ENCODE peak calls at places on chromosomes 6 and 20, in eight cellular contexts. S, Y, U, I, H, G, R and M are unnamed samples. For H3K9me3, the result is how much of the 10 kb centered on the place peaks cover.

GRCh38 chr6:170516783-170517616 is 36.1 kb downstream of the PSMB1 start:
- DNase-seq in G (peak), I (no peak), H (no peak), Y (peak), U (peak), S (no peak), R (peak), M (peak)

GRCh38 chr20:8851446-8851845 is 217.4 kb upstream of the PLCB4 start:
- DNase-seq in R (no peak), H (no peak), S (no peak), Y (no peak), U (no peak), G (no peak), I (no peak), M (no peak)

GRCh38 chr6:25706314-25707014 is 48.1 kb upstream of the SLC17A4 start:
- DNase-seq in S (peak), U (no peak), H (no peak), I (no peak), R (no peak), G (no peak), Y (no peak), M (no peak)

GRCh38 chr6:151627689-151628444 is 134.1 kb downstream of the CCDC170 start:
- DNase-seq in U (no peak), I (no peak), G (no peak), R (no peak), Y (no peak), S (no peak), H (no peak), M (no peak)

GRCh38 chr20:36606171-36607116 is 865 bp downstream of the RAB5IF start:
- DNase-seq in S (no peak), H (no peak), I (no peak), Y (no peak), G (no peak), U (no peak), R (peak), M (peak)

GRCh38 chr6:154995241-154996162 is at the start of gene TIAM2:
- DNase-seq in Y (no peak), H (no peak), R (no peak), I (no peak), G (no peak), S (peak), U (peak), M (peak)

GRCh38 chr6:52596371-52597028 is 19.6 kb upstream of the TRAM2 start:
- DNase-seq in R (no peak), S (no peak), G (no peak), I (no peak), Y (no peak), H (no peak), U (no peak), M (no peak)

GRCh38 chr20:17652411-17652810 is 29.6 kb downstream of the RRBP1 start:
- DNase-seq in U (no peak), G (no peak), Y (no peak), I (no peak), H (peak), S (no peak), R (no peak), M (no peak)

GRCh38 chr20:36209921-36210320 is 26.4 kb upstream of the AAR2 start:
- DNase-seq in I (no peak), Y (no peak), S (no peak), U (no peak), R (no peak), G (no peak), H (no peak), M (no peak)

GRCh38 chr6:116877743-116878142 is 701 bp downstream of the RFX6 start:
- DNase-seq in G (no peak), R (no peak), H (no peak), U (peak), I (no peak), Y (no peak), S (no peak), M (no peak)

GRCh38 chr6:72552938-72553337 is 68.9 kb upstream of the KCNQ5 start:
- DNase-seq in Y (no peak), S (no peak), G (no peak), H (no peak), R (no peak), U (no peak), I (no peak), M (no peak)

GRCh38 chr20:41538810-41539596 is 79.2 kb downstream of the CHD6 start:
- DNase-seq in I (no peak), R (no peak), H (no peak), U (no peak), S (no peak), Y (no peak), G (no peak), M (no peak)

GRCh38 chr6:39189915-39190544 is 39.2 kb downstream of the KCNK5 start:
- DNase-seq in U (peak), I (no peak), S (no peak), R (no peak), H (no peak), G (no peak), Y (no peak), M (no peak)

GRCh38 chr6:116461563-116462507 is 660 bp downstream of the CALHM6 start:
- DNase-seq in Y (peak), U (peak), I (peak), S (peak), R (peak), G (no peak), H (peak), M (peak)

GRCh38 chr6:33277663-33278391 is 904 bp downstream of the B3GALT4 start:
- DNase-seq in R (peak), U (peak), S (peak), G (no peak), I (no peak), Y (peak), H (peak), M (no peak)

GRCh38 chr6:134090591-134090990 is 38.2 kb upstream of the SLC2A12 start:
- DNase-seq in I (no peak), G (no peak), Y (no peak), U (no peak), R (no peak), H (no peak), S (no peak), M (no peak)

GRCh38 chr6:52554684-52555280 is 22.1 kb downstream of the TRAM2 start:
- DNase-seq in U (no peak), R (no peak), I (no peak), S (no peak), H (no peak), G (no peak), Y (no peak), M (no peak)

GRCh38 chr20:62707981-62708521 is 585 bp upstream of the NTSR1 start:
- DNase-seq in R (no peak), Y (no peak), S (peak), I (no peak), H (no peak), U (peak), G (no peak), M (no peak)

GRCh38 chr6:127083231-127084015 is 35.0 kb upstream of the RSPO3 start:
- DNase-seq in U (no peak), H (no peak), R (no peak), I (no peak), S (no peak), Y (no peak), G (no peak), M (no peak)

GRCh38 chr20:46568570-46569129 is 18.2 kb upstream of the OCSTAMP start:
- DNase-seq in R (no peak), H (peak), I (no peak), Y (no peak), U (no peak), S (peak), G (no peak), M (peak)

GRCh38 chr6:30985490-30985889 is 2.0 kb downstream of the MUC21 start:
- DNase-seq in Y (no peak), G (no peak), U (no peak), S (no peak), I (no peak), H (no peak), R (no peak), M (no peak)

GRCh38 chr6:107386340-107386739 is 73.0 kb downstream of the PDSS2 start:
- DNase-seq in H (no peak), Y (no peak), S (no peak), G (no peak), I (no peak), U (no peak), R (no peak), M (no peak)

GRCh38 chr6:113936093-113936934 is 34.6 kb downstream of the HDAC2 start:
- DNase-seq in G (no peak), I (no peak), U (no peak), R (peak), H (peak), Y (peak), S (peak), M (no peak)

GRCh38 chr6:123994891-123995635 is 191.4 kb downstream of the NKAIN2 start:
- DNase-seq in G (no peak), R (no peak), I (no peak), Y (no peak), H (no peak), U (no peak), S (no peak), M (no peak)

GRCh38 chr20:63363013-63363957 is 2.1 kb upstream of the CHRNA4 start:
- DNase-seq in H (peak), Y (no peak), S (peak), U (no peak), G (no peak), I (no peak), R (no peak), M (no peak)

GRCh38 chr6:50689210-50689609 is 24.1 kb upstream of the TFAP2D start:
- DNase-seq in H (no peak), U (no peak), Y (no peak), G (no peak), I (no peak), S (no peak), R (no peak), M (no peak)

GRCh38 chr6:54800201-54800600 is 46.4 kb upstream of the FAM83B start:
- DNase-seq in U (no peak), R (no peak), H (no peak), G (no peak), Y (no peak), S (no peak), I (no peak), M (no peak)

GRCh38 chr6:34922177-34922663 is 33.2 kb downstream of the ANKS1A start:
- DNase-seq in R (no peak), G (no peak), S (no peak), Y (no peak), U (no peak), H (no peak), I (no peak), M (no peak)

GRCh38 chr6:115945306-115945705 is 115.4 kb downstream of the FRK start:
- DNase-seq in Y (no peak), H (no peak), S (no peak), R (no peak), I (no peak), U (no peak), G (no peak), M (no peak)

GRCh38 chr6:26659042-26659359 is 545 bp downstream of the ZNF322 start:
- DNase-seq in G (no peak), H (no peak), R (peak), S (no peak), Y (no peak), I (no peak), U (no peak), M (no peak)

DNA sequence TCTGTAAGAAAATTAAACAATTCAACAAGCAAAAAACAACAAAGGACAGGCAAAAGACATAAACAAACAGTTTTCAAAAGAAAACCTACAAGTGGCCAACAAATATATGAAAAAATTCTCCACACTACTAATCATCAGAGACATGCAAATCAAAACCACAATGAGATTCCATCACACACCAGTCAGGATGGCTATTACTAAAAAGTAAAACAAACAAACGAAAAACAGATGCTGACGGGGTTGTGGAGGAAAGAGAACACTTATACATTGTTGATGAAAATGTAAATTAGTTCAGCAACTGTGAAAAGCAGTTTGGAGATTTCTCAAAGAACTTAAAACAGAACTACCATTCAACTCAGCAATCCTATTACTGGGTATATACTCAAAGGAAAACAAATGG is 537.6 kb downstream of the HDGFL1 start:
- DNase-seq in G (no peak), S (no peak), U (no peak), H (no peak), I (no peak), Y (no peak), R (no peak), M (no peak)
- H3K9me3 ChIP-seq in G (under half), S (under half), U (under half), H (under half), I (under half), Y (under half), R (under half), M (under half)

GRCh38 chr6:162940426-162940825 is 212.7 kb downstream of the PACRG start:
- DNase-seq in U (no peak), G (no peak), S (no peak), Y (no peak), R (no peak), H (no peak), I (no peak), M (no peak)

GRCh38 chr6:162942860-162943259 is 215.1 kb downstream of the PACRG start:
- DNase-seq in R (no peak), G (no peak), S (no peak), U (no peak), H (no peak), I (no peak), Y (no peak), M (no peak)

GRCh38 chr6:162943369-162943768 is 215.6 kb downstream of the PACRG start:
- DNase-seq in H (no peak), S (no peak), Y (no peak), R (no peak), U (no peak), I (no peak), G (no peak), M (no peak)

DNA sequence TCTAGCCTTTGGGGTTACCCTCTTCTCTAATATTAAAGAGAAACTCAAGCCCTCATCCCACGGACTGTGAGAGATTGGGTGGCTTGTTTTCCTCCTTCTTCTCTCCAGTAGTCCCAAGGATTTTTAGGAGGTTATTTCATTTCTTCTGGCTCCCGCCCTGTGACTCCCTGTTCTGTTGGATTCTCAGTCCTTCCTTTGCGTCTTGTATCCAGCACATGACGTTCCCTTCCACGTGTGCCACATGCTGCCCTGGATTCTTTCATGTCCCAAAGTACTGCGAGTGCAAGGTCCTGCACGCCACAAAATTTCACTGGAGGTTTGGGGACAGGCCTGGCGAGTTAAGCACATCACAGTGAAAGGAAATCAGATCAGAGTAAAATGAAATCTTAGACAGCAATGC is 213.4 kb downstream of the PACRG start:
- DNase-seq in R (no peak), S (no peak), G (no peak), Y (no peak), I (no peak), U (no peak), H (no peak), M (no peak)
- H3K9me3 ChIP-seq in R (under half), S (under half), G (under half), Y (under half), I (under half), U (under half), H (under half), M (under half)

DNA sequence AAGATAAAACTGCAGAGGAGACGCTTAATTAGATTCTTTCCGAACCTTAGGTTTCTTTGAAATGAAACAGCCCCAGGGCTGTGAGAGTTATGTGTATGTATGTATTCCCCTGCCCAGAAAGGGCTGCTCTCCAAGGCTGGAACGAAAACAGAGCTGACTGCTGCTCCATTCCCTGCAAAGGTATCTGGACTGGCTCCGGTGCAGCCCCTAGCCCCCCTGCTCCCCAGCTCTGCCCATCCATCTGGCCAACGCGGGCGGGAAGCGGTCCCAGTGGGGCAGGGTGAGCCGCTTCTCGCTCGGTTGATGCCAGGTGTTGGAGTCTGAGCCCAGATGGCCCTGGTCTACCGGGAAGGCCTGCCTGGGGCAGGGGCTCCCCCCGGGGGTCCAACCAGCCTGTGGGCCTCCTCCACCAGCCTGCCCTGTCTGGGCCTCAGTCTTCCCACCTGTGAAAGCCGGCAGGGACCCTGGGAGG is 46.6 kb upstream of the STX16 start:
- DNase-seq in S (no peak), I (no peak), U (no peak), Y (no peak), H (peak), G (no peak), R (no peak), M (no peak)
- H3K9me3 ChIP-seq in S (under half), I (under half), U (under half), Y (under half), H (under half), G (under half), R (under half), M (under half)

GRCh38 chr6:3086282-3086946 is 18.1 kb downstream of the RIPK1 start:
- DNase-seq in S (no peak), Y (no peak), R (no peak), G (no peak), H (no peak), U (no peak), I (no peak), M (no peak)
- H3K9me3 ChIP-seq in S (under half), Y (under half), R (under half), G (under half), H (under half), U (half or more), I (under half), M (under half)

GRCh38 chr20:709421-709820 is 33.8 kb upstream of the SCRT2 start:
- DNase-seq in I (no peak), H (peak), U (peak), G (no peak), Y (no peak), S (peak), R (no peak), M (peak)
- H3K9me3 ChIP-seq in I (under half), H (under half), U (under half), G (under half), Y (under half), S (under half), R (under half), M (under half)

DNA sequence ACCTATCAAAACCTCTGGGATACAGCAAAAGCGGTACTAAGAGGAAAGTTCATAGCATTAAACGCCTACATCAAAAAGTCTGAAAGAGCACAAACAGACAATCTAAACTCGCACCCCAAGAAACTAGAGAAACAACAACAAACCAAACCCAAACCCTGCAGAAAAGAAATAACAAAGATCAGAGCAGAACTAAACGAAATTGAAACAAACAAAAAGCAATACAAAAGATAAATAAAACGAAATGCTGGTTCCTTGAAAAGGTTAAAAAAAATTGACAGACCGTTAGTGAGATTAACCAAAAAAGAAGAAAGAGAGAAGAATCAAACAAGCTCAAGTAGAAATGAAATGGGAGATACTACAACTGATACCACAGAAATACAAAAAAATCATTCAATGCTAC is 302.3 kb downstream of the RNGTT start:
- DNase-seq in Y (no peak), I (no peak), R (no peak), S (no peak), H (no peak), G (no peak), U (no peak), M (no peak)
- H3K9me3 ChIP-seq in Y (under half), I (under half), R (under half), S (under half), H (under half), G (under half), U (under half), M (half or more)